ENCODE peak calls at places on chromosomes 16 and 17, in nine cellular contexts. W is IMR-90, D is right atrium auricular region, A is fibroblast of mammary gland, N is ovary, B is tibial artery, P is fibroblast of villous mesenchyme, K is WTC11, H is dorsolateral prefrontal cortex. Q is an unnamed sample.

GRCh38 chr17:48562934-48563333 is 15.2 kb downstream of the HOXB4 start:
- DNase-seq in K (no peak), P (no peak), D (no peak), N (no peak), W (no peak), B (no peak), A (no peak), H (no peak), Q (no peak)

GRCh38 chr17:44360826-44361225 is 2.8 kb downstream of the FAM171A2 start:
- DNase-seq in P (peak; percentile 67), H (peak; percentile 52), D (no peak), W (peak; percentile 68), K (peak; percentile 54), B (no peak), A (peak; percentile 26), N (peak; percentile 86), Q (peak; percentile 43)

GRCh38 chr17:4186244-4186920 is 43.4 kb downstream of the CYB5D2 start:
- DNase-seq in W (no peak), A (peak; percentile 48), N (peak; percentile 68), H (no peak), D (no peak), B (no peak), P (peak; percentile 90), K (no peak), Q (no peak)

GRCh38 chr16:7351572-7351971 is 18.9 kb downstream of the RBFOX1 start:
- DNase-seq in P (no peak), B (no peak), K (no peak), H (no peak), A (no peak), W (no peak), N (no peak), D (no peak), Q (no peak)

GRCh38 chr17:6454495-6455320 is 10.5 kb downstream of the PIMREG start:
- DNase-seq in W (no peak), A (no peak), N (peak; percentile 18), K (peak; percentile 53), P (no peak), H (no peak), B (no peak), D (no peak), Q (no peak)

GRCh38 chr17:59417452-59417851 is 86.0 kb downstream of the YPEL2 start:
- DNase-seq in W (no peak), P (no peak), H (no peak), N (no peak), B (no peak), D (no peak), K (no peak), A (no peak), Q (no peak)

GRCh38 chr17:49760296-49760695 is 3.6 kb downstream of the FAM117A start:
- DNase-seq in N (no peak), B (no peak), P (no peak), K (no peak), A (no peak), D (no peak), H (no peak), W (no peak), Q (no peak)

GRCh38 chr17:7695586-7695985 is 7.3 kb downstream of the WRAP53 start:
- DNase-seq in B (no peak), P (no peak), D (no peak), W (no peak), K (no peak), N (no peak), A (no peak), H (no peak), Q (no peak)

GRCh38 chr16:85574672-85575475 is 38.2 kb upstream of the GSE1 start:
- DNase-seq in N (no peak), D (no peak), A (no peak), W (no peak), H (peak; percentile 75), B (no peak), K (no peak), P (peak; percentile 19), Q (no peak)

GRCh38 chr16:19655242-19655777 is 62.7 kb downstream of the KNOP1 start:
- DNase-seq in P (no peak), B (no peak), W (no peak), H (no peak), N (no peak), D (no peak), K (no peak), A (no peak), Q (no peak)

GRCh38 chr16:86994651-86995171 is 322.5 kb downstream of the C16orf95 start:
- DNase-seq in B (peak; percentile 54), W (peak; percentile 97), P (peak; percentile 81), N (no peak), D (no peak), H (no peak), K (no peak), A (peak; percentile 94), Q (peak; percentile 88)

GRCh38 chr17:16584273-16584995 is 15.4 kb upstream of the ZNF287 start:
- DNase-seq in D (peak; percentile 92), B (peak; percentile 95), H (peak; percentile 92), A (peak; percentile 87), N (peak; percentile 89), K (peak; percentile 94), W (peak; percentile 74), P (peak; percentile 92), Q (peak; percentile 82)

GRCh38 chr17:12122091-12122490 is 101.4 kb downstream of the MAP2K4 start:
- DNase-seq in P (peak; percentile 10), N (no peak), A (no peak), W (no peak), H (no peak), B (no peak), K (no peak), D (no peak), Q (no peak)

GRCh38 chr16:53999123-53999522 is 287.5 kb downstream of the IRX3 start:
- DNase-seq in K (no peak), B (no peak), W (no peak), P (peak; percentile 16), D (no peak), A (no peak), H (no peak), N (no peak), Q (no peak)

DNA sequence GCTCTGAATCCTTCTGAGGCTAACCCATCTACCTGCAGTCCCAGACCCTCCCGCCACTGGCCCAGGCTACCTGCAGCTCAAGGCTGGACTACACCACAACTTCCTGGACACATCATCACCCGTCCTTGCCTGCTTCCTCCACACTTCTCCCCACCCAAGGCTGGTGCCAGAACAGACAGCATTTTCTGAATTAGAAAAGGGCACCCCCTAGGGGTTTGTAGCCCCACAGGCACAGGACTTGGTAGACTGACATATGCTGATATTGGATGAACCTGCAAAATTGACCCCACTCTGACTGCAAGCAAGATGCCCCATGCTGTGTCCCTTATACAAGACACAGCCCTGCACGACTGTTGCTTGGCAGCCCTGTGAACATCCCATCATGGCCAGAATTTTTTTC is 271.5 kb upstream of the C16orf82 start:
- DNase-seq in W (no peak), N (no peak), A (no peak), B (no peak), K (peak; percentile 26), P (no peak), H (no peak), D (no peak), Q (no peak)
- TF ChIP-seq CTCF in W (no peak), N (no peak), A (no peak), B (no peak), K (peak; percentile 28), P (no peak), H (peak; percentile 20), D (peak; percentile 30), Q (no peak)

DNA sequence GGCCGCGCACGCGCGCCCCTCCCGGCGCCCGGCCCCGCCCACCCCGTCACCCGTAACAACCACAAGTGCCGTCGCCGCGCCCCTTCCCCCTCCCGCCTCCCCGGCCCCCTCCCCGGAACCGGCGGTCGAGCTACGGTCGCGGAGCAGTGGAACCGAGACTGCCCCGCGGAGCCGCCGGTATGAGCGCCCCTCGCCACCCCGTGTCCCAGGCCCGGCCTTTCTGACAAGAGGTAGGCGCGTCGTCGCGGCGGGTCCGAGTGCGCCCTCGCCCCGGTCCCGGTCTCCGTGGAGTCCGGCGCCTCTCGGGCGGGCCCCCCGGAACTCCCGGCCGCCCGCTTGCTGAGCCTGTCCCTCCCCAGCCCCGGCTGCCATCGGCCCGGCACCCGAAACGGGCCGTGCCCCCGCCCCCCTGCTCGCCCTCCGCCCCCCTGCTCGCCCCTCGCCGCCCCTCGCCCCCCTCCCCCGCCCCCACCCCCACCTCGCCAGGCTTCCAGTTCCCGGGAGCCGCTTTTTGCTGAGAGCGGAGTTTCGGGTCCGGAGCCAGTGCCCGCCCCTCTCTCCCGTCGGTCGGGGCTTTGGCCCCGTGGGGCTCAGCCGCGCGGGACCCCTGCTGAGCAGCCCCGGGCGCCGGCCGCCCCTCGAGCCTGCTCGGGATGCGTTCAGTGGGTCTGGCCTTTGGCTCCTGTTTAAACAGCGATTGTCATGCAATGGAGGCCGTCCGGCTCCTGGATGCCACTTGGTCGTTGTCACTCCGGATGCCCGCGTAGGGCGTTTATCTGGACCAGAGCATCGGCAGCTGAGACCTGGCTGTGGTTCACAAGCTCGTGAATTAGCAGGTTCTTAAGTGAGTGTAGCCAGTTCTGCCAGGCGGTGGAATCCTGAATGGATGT is at the start of gene SEC14L1:
- DNase-seq in D (peak; percentile 75), A (peak; percentile 33), W (no peak), H (peak; percentile 72), B (peak; percentile 75), N (no peak), K (peak; percentile 50), P (peak; percentile 30), Q (peak; percentile 44)
- TF ChIP-seq CTCF in D (no peak), A (no peak), W (no peak), H (no peak), B (no peak), N (no peak), K (no peak), P (no peak), Q (no peak)

DNA sequence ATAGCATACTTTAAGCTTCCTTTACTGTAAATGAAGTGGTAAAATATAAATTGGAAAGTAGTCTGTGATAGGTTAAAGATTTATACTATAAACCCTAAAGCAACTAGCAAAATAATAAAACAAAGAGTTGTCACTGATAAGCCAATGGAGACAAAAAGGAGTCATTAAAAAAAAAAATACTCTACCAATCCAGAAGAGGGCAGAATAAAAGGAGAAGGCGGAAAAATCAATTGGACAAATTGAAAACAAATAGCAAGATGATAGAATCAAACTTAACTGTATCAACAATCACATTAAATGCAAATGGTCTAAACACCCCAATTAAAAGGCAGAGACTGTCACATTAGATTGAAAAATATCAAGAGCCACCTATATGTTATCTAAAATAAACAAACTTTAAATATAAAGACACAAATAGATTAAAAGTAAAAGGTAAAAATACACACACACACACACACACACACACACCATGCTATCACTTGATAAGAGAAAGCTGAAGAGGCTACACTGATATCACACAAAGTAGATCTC is 71.8 kb downstream of the CACNG1 start:
- DNase-seq in A (no peak), D (no peak), N (no peak), K (no peak), P (no peak), B (no peak), H (no peak), W (no peak), Q (no peak)
- TF ChIP-seq CTCF in A (peak; percentile 6), D (no peak), N (no peak), K (no peak), P (no peak), B (no peak), H (no peak), W (no peak), Q (no peak)

DNA sequence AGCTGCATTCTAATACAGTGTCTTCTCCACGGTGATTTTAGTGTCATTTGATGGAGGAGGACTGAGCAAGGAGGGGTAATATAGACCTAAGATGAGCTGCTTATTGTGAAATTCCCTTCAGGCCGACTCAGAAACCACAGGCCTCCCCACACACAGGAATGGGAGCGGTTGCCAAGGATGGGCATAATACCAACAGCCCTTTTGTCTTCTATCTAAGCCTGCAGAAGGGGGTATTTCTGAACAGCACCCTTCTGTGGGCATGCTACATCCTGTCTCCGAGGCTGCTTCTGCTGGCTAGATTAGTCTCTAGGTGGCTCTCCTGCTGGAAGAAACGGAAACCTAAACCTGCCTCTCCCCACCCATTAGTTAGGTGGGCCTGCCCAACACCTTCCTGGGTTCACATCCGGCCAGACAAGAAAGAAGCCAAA is 72.9 kb downstream of the CCDC182 start:
- DNase-seq in K (no peak), P (no peak), D (peak; percentile 26), N (no peak), W (peak; percentile 51), A (peak; percentile 66), H (no peak), B (peak; percentile 34), Q (peak; percentile 62)
- TF ChIP-seq CTCF in K (peak; percentile 10), P (no peak), D (peak; percentile 43), N (no peak), W (no peak), A (no peak), H (no peak), B (no peak), Q (no peak)